ENCODE peak calls at places on chromosomes 2 and 18, in eight cellular contexts. V is tibial artery, W is pancreas, U is GM12864, M is stomach, X is body of pancreas, N is heart left ventricle, C is right atrium auricular region. I is an unnamed sample.

GRCh38 chr2:178496049-178496448 is 15.8 kb downstream of the PLEKHA3 start:
- DNase-seq in C (no peak), N (no peak), X (no peak), U (no peak), M (no peak), W (no peak), V (no peak), I (no peak)

GRCh38 chr2:150705357-150705756 is 217.9 kb upstream of the RND3 start:
- DNase-seq in X (no peak), V (no peak), U (no peak), N (no peak), C (no peak), M (no peak), W (no peak), I (no peak)

GRCh38 chr2:112168422-112169124 is 30.4 kb downstream of the FBLN7 start:
- DNase-seq in U (no peak), X (no peak), W (no peak), N (no peak), C (no peak), M (no peak), V (peak; percentile 47), I (no peak)

GRCh38 chr2:31193806-31194205 is 23.5 kb downstream of the CAPN14 start:
- DNase-seq in X (no peak), N (no peak), V (no peak), W (no peak), U (no peak), C (peak; percentile 28), M (no peak), I (no peak)

GRCh38 chr2:137964066-137964858 is at the start of gene HNMT:
- DNase-seq in M (peak; percentile 58), V (peak; percentile 70), X (peak; percentile 59), W (peak; percentile 25), N (peak; percentile 42), C (peak; percentile 73), U (no peak), I (no peak)

GRCh38 chr2:102848366-102848839 is 86.6 kb downstream of the TMEM182 start:
- DNase-seq in W (peak; percentile 66), V (peak; percentile 80), U (no peak), C (peak; percentile 79), M (peak; percentile 66), N (peak; percentile 93), X (peak; percentile 87), I (peak; percentile 60)

GRCh38 chr2:127170452-127171197 is 49.5 kb downstream of the CYP27C1 start:
- DNase-seq in M (no peak), W (no peak), V (no peak), N (no peak), U (no peak), C (no peak), X (no peak), I (no peak)

GRCh38 chr2:127166221-127166860 is 53.8 kb downstream of the CYP27C1 start:
- DNase-seq in V (no peak), U (no peak), N (no peak), M (no peak), W (no peak), X (no peak), C (peak; percentile 46), I (no peak)

GRCh38 chr2:158740591-158740990 is 54.5 kb upstream of the DAPL1 start:
- DNase-seq in N (peak; percentile 45), V (no peak), X (no peak), C (no peak), U (no peak), W (no peak), M (no peak), I (no peak)

GRCh38 chr2:17441055-17441771 is 77.0 kb downstream of the RAD51AP2 start:
- DNase-seq in X (no peak), N (no peak), V (no peak), M (no peak), C (no peak), U (no peak), W (no peak), I (peak; percentile 52)

GRCh38 chr2:221255862-221256261 is 316.2 kb downstream of the EPHA4 start:
- DNase-seq in N (no peak), M (no peak), X (no peak), C (no peak), W (no peak), V (no peak), U (no peak), I (no peak)

GRCh38 chr2:26652361-26653041 is 11.3 kb upstream of the CIB4 start:
- DNase-seq in C (no peak), V (peak; percentile 48), M (no peak), W (no peak), N (no peak), X (no peak), U (no peak), I (peak; percentile 6)

GRCh38 chr2:30336978-30337841 is 105.9 kb downstream of the LBH start:
- DNase-seq in X (no peak), N (no peak), V (no peak), W (no peak), C (no peak), M (no peak), U (peak; percentile 94), I (no peak)

GRCh38 chr18:79378416-79379250 is 17.1 kb upstream of the NFATC1 start:
- DNase-seq in M (peak; percentile 84), C (peak; percentile 85), V (peak; percentile 87), U (no peak), W (peak; percentile 54), N (peak; percentile 82), X (peak; percentile 75), I (peak; percentile 82)
- H3K4me3 ChIP-seq in M (no peak overlapping the region), C (no peak overlapping the region), V (no peak overlapping the region), U (no peak overlapping the region), W (no peak overlapping the region), N (no peak overlapping the region), X (no peak overlapping the region), I (no peak overlapping the region)

DNA sequence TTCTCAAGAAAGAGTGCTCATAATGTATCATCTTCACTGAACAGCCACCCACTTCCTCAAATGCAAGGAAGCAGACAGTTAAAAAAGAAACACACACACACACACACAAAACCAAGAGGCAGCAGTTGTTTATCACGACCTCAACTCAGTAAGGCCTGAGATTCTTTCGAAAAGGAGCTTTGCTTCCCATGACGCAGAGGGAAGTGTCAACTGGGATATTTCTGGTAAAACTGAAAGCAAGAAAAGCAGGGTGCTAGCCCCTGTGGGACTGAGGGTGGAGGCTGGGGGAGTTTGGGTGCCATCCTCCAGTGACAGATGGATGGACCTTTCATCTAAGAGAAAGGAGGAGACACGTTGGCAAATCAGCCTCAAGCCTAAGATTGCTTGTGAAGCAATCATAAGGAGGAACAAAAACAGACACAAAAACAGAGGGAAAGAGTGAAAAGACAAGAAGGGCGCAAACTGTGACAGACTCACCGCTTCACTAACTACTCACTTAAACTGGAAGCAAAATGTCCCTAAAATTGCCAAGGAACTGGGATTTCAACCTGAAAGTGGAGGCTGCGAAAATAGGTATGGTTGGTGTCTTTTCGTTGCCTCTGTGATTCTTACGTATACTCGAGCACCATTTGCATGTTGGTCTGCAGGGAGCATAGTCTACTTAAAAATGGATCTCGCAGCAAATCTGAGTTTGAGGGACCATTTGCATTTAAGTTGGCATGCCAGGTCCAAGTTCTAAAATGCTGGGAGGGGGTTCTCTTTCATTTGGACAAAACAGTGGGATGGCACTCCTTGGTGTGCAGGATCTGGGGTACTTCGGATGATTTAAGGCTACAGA is at the start of gene ARHGAP25:
- DNase-seq in C (no peak), X (no peak), U (peak; percentile 83), W (no peak), V (no peak), N (peak; percentile 21), M (no peak), I (no peak)
- TF ChIP-seq CTCF in C (no peak), X (no peak), U (no peak), W (no peak), V (no peak), N (no peak), M (no peak), I (no peak)

DNA sequence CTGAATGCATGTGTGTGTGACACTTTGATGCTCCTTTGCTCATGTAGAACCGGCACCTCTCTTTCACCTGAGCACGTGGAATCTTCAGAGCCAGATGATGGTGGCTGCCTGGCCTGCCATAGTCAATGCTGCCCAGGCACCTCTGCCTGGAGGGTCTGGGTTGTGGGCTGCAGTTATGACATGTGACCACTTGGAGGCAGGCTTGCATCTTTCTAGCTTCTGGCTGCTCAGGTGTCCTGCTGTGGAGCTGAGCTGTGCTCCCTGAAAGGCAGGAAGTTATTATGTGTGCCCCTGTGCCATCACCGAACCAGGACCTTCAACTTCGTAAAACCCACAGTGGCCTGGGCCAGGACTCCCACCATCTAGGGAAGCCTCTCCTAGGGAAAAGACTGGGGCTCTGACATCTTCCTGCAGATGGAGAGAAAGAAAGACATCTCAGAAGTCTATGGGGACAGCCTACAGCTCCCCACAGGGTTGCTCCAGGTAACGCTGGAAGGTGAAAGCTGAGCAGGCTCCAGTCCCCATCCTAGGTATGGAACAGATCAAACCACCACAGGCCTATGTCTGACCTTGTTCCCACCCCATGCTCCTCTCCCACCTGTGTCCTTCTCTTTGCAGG is 30.2 kb downstream of the PSD4 start:
- DNase-seq in N (peak; percentile 68), M (peak; percentile 84), V (peak; percentile 80), W (peak; percentile 55), U (peak; percentile 35), C (peak; percentile 83), X (peak; percentile 79), I (peak; percentile 76)
- H3K4me3 ChIP-seq in N (no peak overlapping the region), M (no peak overlapping the region), V (no peak overlapping the region), W (no peak overlapping the region), U (no peak overlapping the region), C (no peak overlapping the region), X (no peak overlapping the region), I (no peak overlapping the region)

GRCh38 chr18:59659486-59660187 is 37.6 kb downstream of the CCBE1 start:
- DNase-seq in C (no peak), N (no peak), V (no peak), U (no peak), W (no peak), M (no peak), X (no peak), I (no peak)

GRCh38 chr18:59663096-59663495 is 34.1 kb downstream of the CCBE1 start:
- DNase-seq in C (no peak), W (no peak), X (no peak), V (no peak), M (no peak), U (no peak), N (no peak), I (no peak)

GRCh38 chr18:59660398-59660797 is 36.8 kb downstream of the CCBE1 start:
- DNase-seq in M (no peak), W (no peak), C (no peak), V (no peak), N (no peak), X (no peak), U (no peak), I (no peak)

GRCh38 chr18:59662008-59662701 is 35.1 kb downstream of the CCBE1 start:
- DNase-seq in W (no peak), X (no peak), N (no peak), C (no peak), V (no peak), M (no peak), U (no peak), I (no peak)

DNA sequence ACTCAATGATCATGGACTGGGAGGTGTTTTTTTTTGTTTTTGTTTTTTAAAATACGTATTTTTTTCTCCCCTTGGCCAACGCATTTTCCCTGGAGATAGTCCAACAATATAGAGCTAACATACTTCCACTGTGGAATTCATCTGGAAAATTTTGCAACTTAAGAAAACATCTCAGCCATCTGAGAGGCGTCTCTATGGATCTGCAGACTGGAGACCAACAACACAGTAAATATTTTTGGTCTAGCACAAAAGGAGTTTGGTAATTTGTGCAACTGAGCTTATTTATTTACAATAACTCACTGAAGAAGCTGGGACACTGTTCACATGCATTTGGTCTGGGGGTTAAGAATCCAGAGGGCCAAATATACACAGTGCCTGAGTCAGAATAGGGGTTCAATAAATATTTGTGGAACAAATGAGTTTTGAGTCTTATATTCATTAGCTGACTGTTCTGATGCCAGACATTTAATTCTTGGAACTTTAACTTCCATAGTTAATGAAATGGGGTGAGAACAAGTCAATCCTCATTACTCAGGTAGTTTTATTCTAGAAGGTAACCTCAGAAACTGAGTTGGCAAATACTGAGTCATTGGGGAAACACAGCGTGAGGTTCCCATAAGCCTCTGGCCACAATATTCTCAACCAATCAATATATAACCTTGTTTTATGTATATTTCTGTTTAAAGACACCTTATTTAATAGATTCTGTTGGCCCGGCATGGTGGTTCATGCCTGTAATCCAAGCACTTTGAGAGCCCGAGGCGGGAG is 36.1 kb downstream of the CCBE1 start:
- DNase-seq in W (no peak), C (no peak), M (no peak), X (no peak), U (no peak), N (no peak), V (no peak), I (no peak)
- TF ChIP-seq CTCF in W (no peak), C (no peak), M (no peak), X (no peak), U (no peak), N (no peak), V (no peak), I (no peak)